ENCODE peak calls at places on chromosomes 16 and 17, in six cellular contexts. G is stomach, N is astrocyte of the cerebellum, B is K562, F is HFF-Myc, V is dorsolateral prefrontal cortex. X is an unnamed sample.

GRCh38 chr16:48905632-48906031 is 295.7 kb upstream of the N4BP1 start:
- DNase-seq in F (no peak), N (no peak), V (no peak), G (no peak), B (no peak), X (no peak)

GRCh38 chr17:3027786-3028532 is 35.4 kb downstream of the OR1D5 start:
- DNase-seq in B (no peak), F (no peak), V (no peak), N (no peak), G (peak; percentile 5), X (no peak)

GRCh38 chr16:80580109-80580832 is 39.5 kb downstream of the DYNLRB2 start:
- DNase-seq in N (peak; percentile 53), G (no peak), F (no peak), B (no peak), V (no peak), X (no peak)

GRCh38 chr16:65010136-65010535 is 111.7 kb downstream of the CDH11 start:
- DNase-seq in B (no peak), G (no peak), N (no peak), F (no peak), V (no peak), X (no peak)

GRCh38 chr17:82283208-82283749 is 9.8 kb upstream of the CSNK1D start:
- DNase-seq in V (no peak), G (no peak), N (no peak), B (peak; percentile 54), F (no peak), X (peak; percentile 28)

GRCh38 chr17:4310349-4311060 is 46.7 kb upstream of the ANKFY1 start:
- DNase-seq in N (peak; percentile 28), B (no peak), V (peak; percentile 35), G (peak; percentile 37), F (no peak), X (peak; percentile 24)

GRCh38 chr17:75639327-75639726 is 6.1 kb downstream of the SMIM5 start:
- DNase-seq in F (no peak), V (no peak), B (no peak), N (no peak), G (no peak), X (no peak)

GRCh38 chr16:50334106-50334975 is 34.4 kb downstream of the BRD7 start:
- DNase-seq in G (no peak), V (no peak), B (no peak), N (no peak), F (no peak), X (no peak)

GRCh38 chr16:31873556-31874353 is at the start of gene ZNF267:
- DNase-seq in G (peak; percentile 97), N (peak; percentile 83), B (peak; percentile 97), F (peak; percentile 75), V (peak; percentile 95), X (peak; percentile 64)

GRCh38 chr17:5825717-5826330 is 241.5 kb upstream of the NLRP1 start:
- DNase-seq in B (no peak), V (no peak), N (no peak), F (no peak), G (no peak), X (peak; percentile 62)

GRCh38 chr16:30526137-30526822 is at the start of gene ZNF768:
- DNase-seq in F (no peak), V (no peak), G (no peak), B (peak; percentile 91), N (no peak), X (no peak)

GRCh38 chr16:30525844-30526136 is 576 bp downstream of the ZNF768 start:
- DNase-seq in B (no peak), N (no peak), F (no peak), V (no peak), G (no peak), X (no peak)

GRCh38 chr16:30528799-30529457 is 2.6 kb upstream of the ZNF768 start:
- DNase-seq in V (no peak), G (no peak), F (no peak), B (no peak), N (no peak), X (no peak)

GRCh38 chr16:30527635-30528178 is 1.3 kb upstream of the ZNF768 start:
- DNase-seq in V (no peak), G (peak; percentile 36), B (no peak), N (no peak), F (no peak), X (no peak)

GRCh38 chr16:30526823-30527634 is 663 bp upstream of the ZNF768 start:
- DNase-seq in G (peak; percentile 99), V (peak; percentile 97), B (peak; percentile 95), N (peak; percentile 87), F (peak; percentile 87), X (peak; percentile 92)
- TF ChIP-seq CTCF in G (peak; percentile 40), V (peak; percentile 40), B (peak; percentile 20), N (peak; percentile 31), F (no peak), X (peak; percentile 34)

GRCh38 chr16:10557750-10558149 is 22.6 kb downstream of the EMP2 start:
- DNase-seq in B (no peak), N (no peak), F (no peak), V (no peak), G (no peak), X (no peak)

GRCh38 chr16:10561001-10561400 is 19.4 kb downstream of the EMP2 start:
- DNase-seq in V (no peak), F (no peak), G (no peak), B (no peak), N (no peak), X (no peak)

GRCh38 chr16:10556240-10556639 is 24.2 kb downstream of the EMP2 start:
- DNase-seq in G (no peak), F (no peak), B (no peak), N (no peak), V (no peak), X (no peak)

GRCh38 chr16:10558746-10559641 is 21.4 kb downstream of the EMP2 start:
- DNase-seq in N (peak; percentile 40), F (no peak), V (peak; percentile 38), B (no peak), G (peak; percentile 75), X (no peak)

GRCh38 chr16:10558305-10558704 is 22.1 kb downstream of the EMP2 start:
- DNase-seq in N (no peak), G (peak; percentile 40), B (no peak), F (no peak), V (no peak), X (no peak)
- H3K4me3 ChIP-seq in N (peak overlapping the region; percentile 2), G (peak overlapping the region; percentile 26), B (no peak overlapping the region), F (no peak overlapping the region), V (no peak overlapping the region), X (no peak overlapping the region)

GRCh38 chr16:56425439-56425832 is at the start of gene AMFR:
- DNase-seq in V (no peak), B (peak; percentile 93), N (peak; percentile 18), G (peak; percentile 72), F (no peak), X (peak; percentile 23)
- TF ChIP-seq CTCF in V (peak; percentile 74), B (peak; percentile 57), N (peak; percentile 19), G (peak; percentile 22), F (peak; percentile 3), X (no peak)

GRCh38 chr17:7859028-7859427 is 1.2 kb downstream of the CYB5D1 start:
- DNase-seq in G (no peak), N (no peak), B (no peak), V (no peak), F (no peak), X (no peak)
- H3K4me3 ChIP-seq in G (peak overlapping the region; percentile 65), N (peak overlapping the region; percentile 56), B (peak overlapping the region; percentile 65), V (peak overlapping the region; percentile 99), F (peak overlapping the region; percentile 68), X (peak overlapping the region; percentile 52)

DNA sequence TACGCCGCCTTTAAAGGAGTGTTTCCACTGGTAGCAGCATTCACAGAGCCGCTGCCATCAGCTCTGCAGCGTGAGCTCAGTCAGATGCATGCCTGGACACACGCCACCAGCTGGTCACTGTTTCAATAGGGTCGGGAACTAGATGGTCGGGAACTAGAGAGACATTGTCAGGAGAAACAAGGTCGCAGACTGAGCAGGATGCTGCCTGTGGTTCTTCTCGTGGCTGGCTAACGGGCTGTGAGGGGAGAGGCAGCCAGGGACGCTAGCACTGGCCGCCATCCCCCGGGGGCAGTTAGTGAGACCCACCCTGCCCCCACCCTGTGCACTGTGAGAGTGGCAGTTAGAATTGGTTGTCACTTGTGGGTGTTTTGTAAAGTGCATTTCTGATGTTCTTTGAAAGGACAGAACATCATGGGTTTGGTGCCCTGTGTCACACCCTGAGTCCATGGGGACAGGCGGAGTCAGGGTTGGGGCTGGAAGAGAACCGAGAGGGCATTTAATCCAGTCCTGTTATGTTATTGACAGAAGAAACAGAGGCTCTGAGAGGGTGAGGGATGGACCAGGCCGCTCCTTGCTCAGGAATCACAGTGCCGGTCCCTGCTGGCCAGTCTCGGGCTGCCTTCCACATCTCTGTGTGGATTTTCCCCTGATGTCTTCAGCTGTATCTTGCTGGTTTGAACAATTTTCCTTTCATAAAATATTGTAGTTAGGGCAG is 86.4 kb downstream of the SPECC1 start:
- DNase-seq in V (peak; percentile 89), B (no peak), N (no peak), F (peak; percentile 14), G (peak; percentile 57), X (no peak)
- TF ChIP-seq CTCF in V (peak; percentile 61), B (peak; percentile 42), N (peak; percentile 35), F (peak; percentile 33), G (peak; percentile 23), X (peak; percentile 66)

GRCh38 chr16:2237552-2238395 is 1.5 kb downstream of the DNASE1L2 start:
- DNase-seq in B (no peak), G (no peak), V (no peak), N (no peak), F (no peak), X (no peak)

GRCh38 chr16:2235695-2236361 is 416 bp upstream of the DNASE1L2 start:
- DNase-seq in G (no peak), V (no peak), N (no peak), F (no peak), B (no peak), X (no peak)

GRCh38 chr16:2236362-2237075 is at the start of gene DNASE1L2:
- DNase-seq in V (no peak), F (no peak), N (no peak), B (no peak), G (peak; percentile 47), X (no peak)

GRCh38 chr16:2238396-2239230 is 2.4 kb downstream of the DNASE1L2 start:
- DNase-seq in N (no peak), V (no peak), B (no peak), G (no peak), F (no peak), X (no peak)

DNA sequence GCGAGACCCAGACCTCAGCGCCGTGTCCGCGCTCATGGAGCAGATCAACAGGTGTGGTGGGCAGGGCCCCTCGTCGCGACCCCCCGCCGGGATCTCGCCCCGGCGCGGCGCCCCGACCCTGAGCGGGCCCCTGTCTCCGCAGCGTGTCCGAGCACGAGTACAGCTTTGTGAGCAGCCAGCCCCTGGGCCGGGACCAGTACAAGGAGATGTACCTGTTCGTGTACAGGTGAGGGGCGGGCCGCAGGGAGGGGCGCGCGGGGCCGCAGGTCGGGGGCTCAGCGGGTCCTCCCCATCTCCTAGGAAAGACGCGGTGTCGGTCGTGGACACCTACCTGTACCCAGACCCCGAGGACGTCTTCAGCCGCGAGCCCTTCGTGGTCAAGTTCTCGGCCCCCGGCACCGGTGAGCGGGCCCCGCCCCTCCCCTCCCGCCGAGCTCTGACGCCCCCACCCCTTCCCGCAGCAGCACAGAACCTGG is 870 bp downstream of the DNASE1L2 start:
- DNase-seq in N (no peak), B (no peak), V (no peak), G (no peak), F (no peak), X (no peak)
- H3K4me3 ChIP-seq in N (peak overlapping the region; percentile 28), B (no peak overlapping the region), V (no peak overlapping the region), G (no peak overlapping the region), F (no peak overlapping the region), X (peak overlapping the region; percentile 23)